ENCODE peak calls at places on chromosomes 7 and 10, in four cellular contexts. H is MM.1S, O is Peyer's patch, C is lung. A is an unnamed sample.

GRCh38 chr10:26556756-26557640 is 118.9 kb downstream of the APBB1IP start:
- DNase-seq in C (no peak), O (peak), H (peak), A (no peak)

GRCh38 chr7:387132-388022 is 97.4 kb downstream of the FOXL3 start:
- DNase-seq in O (peak), C (no peak), H (no peak), A (no peak)

GRCh38 chr7:128877756-128878120 is 15.1 kb downstream of the ATP6V1F start:
- DNase-seq in H (no peak), O (no peak), C (no peak), A (peak)

GRCh38 chr10:92757066-92757716 is 67.4 kb downstream of the HHEX start:
- DNase-seq in O (peak), H (peak), C (peak), A (peak)

GRCh38 chr7:96663457-96663856 is 46.2 kb downstream of the SEM1 start:
- DNase-seq in O (no peak), C (no peak), H (peak), A (no peak)

GRCh38 chr7:31370610-31371009 is 30.1 kb upstream of the NEUROD6 start:
- DNase-seq in C (no peak), H (no peak), O (no peak), A (no peak)

GRCh38 chr7:1806354-1806753 is 136.3 kb downstream of the ELFN1 start:
- DNase-seq in O (no peak), H (no peak), C (no peak), A (no peak)

GRCh38 chr10:132539894-132540293 is 2.3 kb downstream of the INPP5A start:
- DNase-seq in O (no peak), C (no peak), H (no peak), A (no peak)

DNA sequence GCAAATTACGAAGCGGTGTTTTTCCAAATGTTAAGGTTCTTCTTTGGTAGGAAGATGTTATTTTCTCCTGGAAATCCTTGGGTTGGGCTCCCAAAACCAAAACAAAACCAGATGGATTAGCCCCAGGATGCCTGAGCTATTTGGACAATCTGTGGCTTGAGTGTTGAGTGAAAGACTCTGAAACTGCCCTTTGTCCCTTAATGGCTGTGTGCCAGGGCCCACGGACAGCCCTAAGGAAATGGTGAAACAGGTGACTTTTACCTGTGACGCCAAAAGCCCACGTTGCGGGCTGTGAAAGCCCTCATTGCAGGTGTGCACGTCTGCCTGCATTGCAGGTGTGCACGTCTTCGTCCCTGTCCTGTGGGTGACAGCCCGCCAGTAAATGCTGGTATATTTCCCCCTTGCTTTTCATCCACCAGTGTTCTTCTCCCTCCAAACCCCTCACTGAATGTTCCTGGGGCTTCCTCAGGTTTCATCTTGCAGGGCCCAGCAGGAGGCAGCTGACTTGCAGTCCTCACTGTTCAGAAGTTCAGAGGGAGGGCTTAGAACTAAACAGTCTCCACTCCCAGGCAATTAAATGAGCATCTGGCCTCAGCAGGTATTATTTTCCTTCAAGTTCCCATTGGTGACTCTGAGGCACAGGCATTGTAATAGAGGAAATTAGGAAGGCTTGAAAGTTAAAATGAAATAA is 10.7 kb downstream of the PFKP start:
- DNase-seq in O (peak), C (no peak), H (no peak), A (no peak)
- H3K27ac ChIP-seq in O (no peak), C (no peak), H (no peak), A (no peak)

DNA sequence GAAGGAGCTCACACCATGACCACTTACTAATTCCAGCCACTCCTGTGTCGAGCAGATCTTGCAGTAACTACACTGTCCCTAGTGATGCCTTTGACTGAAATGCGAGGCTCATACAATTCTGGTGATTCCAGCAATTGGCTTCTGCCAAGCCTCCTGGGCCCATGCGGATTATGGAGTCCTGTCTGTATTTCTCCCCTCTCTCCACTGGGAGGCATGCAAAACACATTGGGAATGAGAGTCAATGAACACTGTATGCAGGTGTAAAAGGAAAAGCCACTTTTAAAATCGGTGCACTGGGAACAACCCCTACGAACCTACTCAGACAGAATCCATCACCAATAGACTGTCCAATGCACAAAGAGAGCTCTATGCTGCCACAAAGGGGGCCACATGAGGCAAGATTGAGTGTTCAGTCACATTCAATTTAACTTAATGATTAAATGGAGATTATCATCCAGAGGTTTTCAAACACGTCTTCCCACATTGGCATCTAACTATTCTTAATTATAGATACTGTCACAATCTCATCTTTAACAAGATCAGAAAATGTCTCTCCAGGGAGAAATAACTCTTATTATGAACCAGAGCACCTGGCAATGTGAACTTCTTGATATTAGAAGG is 550.6 kb downstream of the GLRX3 start:
- DNase-seq in C (no peak), H (no peak), O (no peak), A (no peak)
- TF ChIP-seq CTCF in C (no peak), H (no peak), O (no peak), A (peak)

GRCh38 chr10:7134448-7134847 is 276.4 kb downstream of the SFMBT2 start:
- DNase-seq in H (no peak), C (peak), O (no peak), A (no peak)
- H3K27ac ChIP-seq in H (no peak), C (no peak), O (no peak), A (no peak)

DNA sequence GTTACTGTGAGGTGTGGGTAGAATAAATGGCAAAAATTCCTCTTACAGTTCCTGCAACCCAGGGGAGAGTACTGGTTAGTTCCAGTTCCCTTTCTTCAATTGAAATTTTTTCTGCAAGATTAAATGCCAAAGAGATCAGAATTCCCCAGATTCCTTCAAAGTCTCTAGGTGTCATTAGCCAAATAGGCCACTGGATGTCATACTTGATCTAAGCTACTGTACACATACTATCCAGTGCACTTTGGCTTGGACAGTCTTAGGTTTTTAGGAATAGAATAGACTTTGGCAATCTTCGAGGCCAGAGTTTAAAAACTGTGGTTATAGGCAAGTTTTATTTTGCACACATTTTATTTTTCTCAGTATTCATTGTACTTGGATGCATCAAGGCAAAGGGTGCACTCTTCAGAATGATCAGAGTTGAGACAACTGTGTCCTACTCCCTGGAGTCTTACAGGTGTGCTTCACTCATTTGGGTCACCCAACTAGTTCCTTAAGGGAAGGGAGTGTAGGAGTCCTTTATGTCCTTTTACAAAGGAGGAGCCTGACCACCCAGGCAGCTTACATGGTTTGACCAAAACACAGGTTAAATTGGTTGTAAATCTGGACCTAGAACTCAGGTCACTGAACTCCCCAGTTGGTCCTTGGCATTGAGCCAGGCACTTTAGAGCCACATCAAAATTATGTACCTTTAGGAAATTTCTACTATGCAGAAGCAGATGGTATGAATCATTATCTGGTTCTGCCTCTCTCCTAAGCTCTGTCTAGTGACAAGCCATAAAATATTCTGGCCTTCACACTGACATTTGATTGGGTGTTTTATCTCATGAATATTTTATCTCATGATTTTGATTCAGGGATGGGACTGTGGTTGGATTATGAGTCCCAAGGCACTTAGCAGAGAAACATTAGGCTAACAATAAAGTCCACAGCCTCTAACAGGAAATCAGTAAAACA is 49.5 kb downstream of the ASAH2B start:
- DNase-seq in O (no peak), H (no peak), C (no peak), A (peak)
- TF ChIP-seq CTCF in O (peak), H (peak), C (no peak), A (peak)

GRCh38 chr10:95553674-95554073 is 7.5 kb downstream of the SORBS1 start:
- DNase-seq in H (no peak), O (no peak), C (no peak), A (no peak)
- H3K27ac ChIP-seq in H (no peak), O (peak), C (no peak), A (no peak)

GRCh38 chr7:157751351-157751750 is 414.5 kb downstream of the DNAJB6 start:
- DNase-seq in C (no peak), O (no peak), H (no peak), A (no peak)
- TF ChIP-seq CTCF in C (no peak), O (no peak), H (no peak), A (no peak)

GRCh38 chr10:80473096-80473657 is 19.1 kb downstream of the TSPAN14 start:
- DNase-seq in O (peak), C (no peak), H (no peak), A (no peak)

GRCh38 chr10:80474920-80475319 is 20.8 kb downstream of the TSPAN14 start:
- DNase-seq in C (no peak), H (no peak), O (peak), A (no peak)

GRCh38 chr10:80474597-80474910 is 20.4 kb downstream of the TSPAN14 start:
- DNase-seq in C (no peak), H (no peak), O (peak), A (no peak)

GRCh38 chr10:80472234-80473095 is 18.4 kb downstream of the TSPAN14 start:
- DNase-seq in C (no peak), O (peak), H (no peak), A (no peak)

DNA sequence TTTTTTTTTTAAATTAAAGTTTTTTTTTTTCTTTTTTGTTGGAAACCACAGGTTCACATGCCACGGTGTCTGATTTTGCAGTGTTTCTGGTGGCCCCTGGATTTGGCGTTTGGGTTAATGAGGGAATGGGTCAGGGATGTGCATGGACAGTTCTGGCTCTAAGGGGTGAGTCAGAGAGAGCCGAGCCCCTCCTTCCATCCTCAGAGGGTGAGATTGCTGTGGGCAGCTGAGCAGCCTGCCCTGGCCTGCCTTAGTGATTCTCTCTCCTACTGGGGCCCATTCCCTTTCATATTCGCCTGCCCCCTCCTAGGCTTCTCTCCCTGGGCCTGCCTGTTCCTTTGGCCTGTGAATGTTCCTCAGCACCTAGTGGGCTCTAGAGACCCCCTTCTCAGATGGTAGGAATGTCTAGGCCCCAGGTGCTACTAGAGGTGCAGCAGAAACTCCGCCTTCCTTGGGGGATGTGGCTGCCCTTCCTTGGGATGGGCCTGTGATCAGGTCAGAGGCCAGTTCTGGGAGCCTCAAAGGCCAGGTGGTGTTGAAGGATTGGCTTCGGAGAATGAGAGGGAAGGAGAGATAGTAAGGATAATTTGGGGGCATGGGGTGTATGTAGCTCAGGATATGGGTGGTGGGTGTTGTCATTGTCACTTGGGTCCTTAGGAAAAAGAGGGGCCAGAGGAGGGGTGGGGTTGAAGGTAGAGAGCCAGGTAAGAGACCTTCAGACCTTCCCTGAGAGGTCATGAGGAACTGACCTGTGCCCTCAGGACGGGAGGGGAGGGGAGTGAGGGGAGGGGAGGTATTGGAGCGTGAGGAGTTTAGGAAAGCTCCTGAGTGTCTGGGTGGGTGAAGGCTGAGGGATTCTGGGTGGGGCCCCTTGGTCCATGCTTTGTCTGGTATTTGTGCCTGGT is 19.8 kb downstream of the TSPAN14 start:
- DNase-seq in O (peak), H (no peak), C (no peak), A (no peak)
- H3K27ac ChIP-seq in O (no peak), H (no peak), C (peak), A (no peak)

GRCh38 chr10:86757110-86757790 is 831 bp downstream of the BMPR1A start:
- DNase-seq in H (no peak), O (peak), C (peak), A (peak)
- TF ChIP-seq CTCF in H (no peak), O (no peak), C (no peak), A (no peak)

GRCh38 chr7:36961097-36961496 is 236.8 kb upstream of the AOAH start:
- DNase-seq in H (no peak), O (no peak), C (no peak), A (no peak)
- H3K27ac ChIP-seq in H (no peak), O (no peak), C (no peak), A (no peak)